ENCODE peak calls at places on chromosomes 3 and 15, in six cellular contexts. T is H54, S is T-helper 2 cell, F is H9, D is HTR-8/SVneo, E is T-helper 1 cell. V is an unnamed sample.

GRCh38 chr15:63109498-63110290 is 12.0 kb upstream of the LACTB start:
- DNase-seq in T (no peak), S (no peak), F (no peak), D (no peak), E (no peak), V (no peak)

GRCh38 chr3:13881536-13882410 is 1.9 kb upstream of the WNT7A start:
- DNase-seq in T (no peak), S (no peak), F (peak; percentile 11), D (no peak), E (no peak), V (no peak)

GRCh38 chr3:162978136-162978535 is 1481.5 kb downstream of the OTOL1 start:
- DNase-seq in T (no peak), S (no peak), F (no peak), D (no peak), E (no peak), V (no peak)

GRCh38 chr15:25171856-25172687 is 217.3 kb downstream of the SNRPN start:
- DNase-seq in T (no peak), S (no peak), F (peak; percentile 14), D (no peak), E (no peak), V (no peak)

GRCh38 chr3:12830785-12831581 is 10.4 kb downstream of the RPL32 start:
- DNase-seq in T (no peak), S (no peak), F (no peak), D (no peak), E (no peak), V (no peak)

GRCh38 chr3:42177068-42177800 is 86.1 kb downstream of the TRAK1 start:
- DNase-seq in T (no peak), S (no peak), F (no peak), D (no peak), E (no peak), V (no peak)

GRCh38 chr3:184874709-184875644 is 63.0 kb downstream of the VPS8 start:
- DNase-seq in T (peak; percentile 11), S (no peak), F (no peak), D (peak; percentile 39), E (no peak), V (peak; percentile 20)

GRCh38 chr3:17141699-17142098 is 256.9 kb downstream of the PLCL2 start:
- DNase-seq in T (no peak), S (no peak), F (no peak), D (no peak), E (no peak), V (no peak)

GRCh38 chr15:50977157-50977556 is 68.7 kb downstream of the AP4E1 start:
- DNase-seq in T (no peak), S (no peak), F (no peak), D (no peak), E (no peak), V (no peak)

GRCh38 chr15:67843092-67843501 is 3.3 kb upstream of the RNU6-1 start:
- DNase-seq in T (no peak), S (no peak), F (no peak), D (no peak), E (no peak), V (no peak)

GRCh38 chr3:137134431-137134830 is 176.6 kb downstream of the IL20RB start:
- DNase-seq in T (no peak), S (no peak), F (no peak), D (no peak), E (no peak), V (no peak)

GRCh38 chr3:162437480-162437879 is 940.9 kb downstream of the OTOL1 start:
- DNase-seq in T (no peak), S (no peak), F (no peak), D (no peak), E (no peak), V (no peak)

GRCh38 chr3:47295322-47295721 is 12.6 kb downstream of the KLHL18 start:
- DNase-seq in T (no peak), S (no peak), F (no peak), D (no peak), E (no peak), V (no peak)

GRCh38 chr3:117998071-117998470 is 1036.6 kb downstream of the IGSF11 start:
- DNase-seq in T (no peak), S (no peak), F (no peak), D (no peak), E (no peak), V (no peak)

GRCh38 chr3:89560546-89560945 is 453.1 kb downstream of the EPHA3 start:
- DNase-seq in T (no peak), S (no peak), F (no peak), D (peak; percentile 1), E (no peak), V (no peak)

GRCh38 chr3:5016218-5017161 is 37.3 kb downstream of the BHLHE40 start:
- DNase-seq in T (peak; percentile 44), S (peak; percentile 67), F (no peak), D (peak; percentile 48), E (peak; percentile 29), V (no peak)

GRCh38 chr3:138729279-138729678 is 105.4 kb downstream of the PIK3CB start:
- DNase-seq in T (no peak), S (no peak), F (no peak), D (no peak), E (no peak), V (no peak)

V was measured in putamen.